ENCODE peak calls at places on chromosomes 1 and 21, in four cellular contexts. One of them, this sample, is unnamed.

GRCh38 chr1:50978144-50978851 is 8.3 kb downstream of the CDKN2C start:
- DNase-seq in mammary epithelial cell: peak
- DNase-seq in AG04450: no peak
- DNase-seq in pancreas: peak
- DNase-seq in this sample: peak

GRCh38 chr1:236860674-236861073 is 65.6 kb downstream of the MTR start:
- DNase-seq in mammary epithelial cell: no peak
- DNase-seq in AG04450: no peak
- DNase-seq in pancreas: no peak
- DNase-seq in this sample: no peak

GRCh38 chr1:205571747-205572146 is 60.1 kb downstream of the ELK4 start:
- DNase-seq in mammary epithelial cell: no peak
- DNase-seq in AG04450: no peak
- DNase-seq in pancreas: no peak
- DNase-seq in this sample: no peak

GRCh38 chr21:40902299-40902698 is 55.3 kb upstream of the DSCAM start:
- DNase-seq in mammary epithelial cell: no peak
- DNase-seq in AG04450: no peak
- DNase-seq in pancreas: peak
- DNase-seq in this sample: no peak

GRCh38 chr1:233295775-233296322 is 324 bp upstream of the PCNX2 start:
- DNase-seq in mammary epithelial cell: no peak
- DNase-seq in AG04450: peak
- DNase-seq in pancreas: no peak
- DNase-seq in this sample: no peak

GRCh38 chr1:57423135-57424131 is at the start of gene DAB1:
- DNase-seq in mammary epithelial cell: peak
- DNase-seq in AG04450: no peak
- DNase-seq in pancreas: no peak
- DNase-seq in this sample: no peak

GRCh38 chr21:33971492-33972013 is 55.9 kb upstream of the ATP5PO start:
- DNase-seq in mammary epithelial cell: peak
- DNase-seq in AG04450: no peak
- DNase-seq in pancreas: no peak
- DNase-seq in this sample: no peak

GRCh38 chr1:206859082-206859491 is 6.3 kb upstream of the IL20 start:
- DNase-seq in mammary epithelial cell: no peak
- DNase-seq in AG04450: no peak
- DNase-seq in pancreas: no peak
- DNase-seq in this sample: no peak

GRCh38 chr21:38847556-38847955 is 41.8 kb downstream of the ETS2 start:
- DNase-seq in mammary epithelial cell: no peak
- DNase-seq in AG04450: no peak
- DNase-seq in pancreas: no peak
- DNase-seq in this sample: no peak

GRCh38 chr1:226946841-226947240 is 6.7 kb downstream of the COQ8A start:
- DNase-seq in mammary epithelial cell: no peak
- DNase-seq in AG04450: no peak
- DNase-seq in pancreas: peak
- DNase-seq in this sample: no peak

GRCh38 chr1:197144570-197145325 is 1.7 kb downstream of the ASPM start:
- DNase-seq in mammary epithelial cell: peak
- DNase-seq in AG04450: no peak
- DNase-seq in pancreas: no peak
- DNase-seq in this sample: no peak

GRCh38 chr1:54653036-54653435 is 11.4 kb downstream of the MROH7 start:
- DNase-seq in mammary epithelial cell: no peak
- DNase-seq in AG04450: no peak
- DNase-seq in pancreas: no peak
- DNase-seq in this sample: no peak

GRCh38 chr1:189787201-189787600 is 690.5 kb downstream of the BRINP3 start:
- DNase-seq in mammary epithelial cell: no peak
- DNase-seq in AG04450: no peak
- DNase-seq in pancreas: no peak
- DNase-seq in this sample: no peak

GRCh38 chr1:2248127-2248826 is 20.2 kb downstream of the SKI start:
- DNase-seq in mammary epithelial cell: no peak
- DNase-seq in AG04450: no peak
- DNase-seq in pancreas: peak
- DNase-seq in this sample: no peak

GRCh38 chr1:233707153-233707905 is 93.4 kb downstream of the KCNK1 start:
- DNase-seq in mammary epithelial cell: peak
- DNase-seq in AG04450: no peak
- DNase-seq in pancreas: peak
- DNase-seq in this sample: no peak

GRCh38 chr1:53561488-53562115 is 102.4 kb downstream of the DMRTB1 start:
- DNase-seq in mammary epithelial cell: no peak
- DNase-seq in AG04450: no peak
- DNase-seq in pancreas: no peak
- DNase-seq in this sample: no peak

DNA sequence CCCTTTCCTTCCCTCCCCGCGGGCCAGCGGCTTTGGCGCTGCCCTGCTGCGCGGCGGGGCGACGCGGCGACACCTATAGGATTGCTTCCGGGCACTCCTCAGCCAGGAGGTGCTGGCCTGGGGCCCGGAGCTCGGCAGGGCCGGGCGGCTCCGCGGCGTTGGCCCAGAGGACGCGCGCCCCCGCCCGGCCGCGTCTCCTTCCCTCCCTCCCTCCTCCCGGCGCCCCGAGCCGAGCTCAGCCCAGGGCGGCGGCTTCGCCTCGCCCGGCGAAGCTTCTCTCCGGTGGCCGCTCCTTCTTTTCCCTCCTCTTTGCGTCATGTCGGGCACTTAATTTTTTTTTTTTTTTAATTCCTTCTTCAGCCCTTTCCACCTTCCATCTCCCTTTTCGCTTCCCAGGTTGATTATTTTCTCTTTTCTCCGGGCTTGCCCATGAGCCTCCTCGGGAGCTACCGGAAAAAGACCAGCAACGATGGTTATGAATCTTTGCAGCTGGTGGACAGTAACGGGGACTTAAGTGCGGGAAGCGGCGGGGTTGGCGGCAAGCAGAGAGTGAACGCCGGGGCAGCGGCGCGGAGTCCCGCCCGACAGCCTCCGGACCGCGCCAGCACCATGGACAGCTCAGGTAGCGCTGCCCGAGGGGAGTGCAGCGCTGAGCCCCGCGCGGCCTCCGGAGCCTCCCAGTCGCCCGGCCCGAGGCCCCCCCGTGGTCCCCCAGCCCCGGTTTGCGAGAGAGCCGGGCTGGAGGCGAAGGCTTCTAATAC is at the start of gene DNAJC6:
- DNase-seq in mammary epithelial cell: peak
- DNase-seq in AG04450: peak
- DNase-seq in pancreas: peak
- DNase-seq in this sample: peak
- TF ChIP-seq CTCF in mammary epithelial cell: no peak
- TF ChIP-seq CTCF in AG04450: no peak
- TF ChIP-seq CTCF in pancreas: no peak
- TF ChIP-seq CTCF in this sample: no peak

DNA sequence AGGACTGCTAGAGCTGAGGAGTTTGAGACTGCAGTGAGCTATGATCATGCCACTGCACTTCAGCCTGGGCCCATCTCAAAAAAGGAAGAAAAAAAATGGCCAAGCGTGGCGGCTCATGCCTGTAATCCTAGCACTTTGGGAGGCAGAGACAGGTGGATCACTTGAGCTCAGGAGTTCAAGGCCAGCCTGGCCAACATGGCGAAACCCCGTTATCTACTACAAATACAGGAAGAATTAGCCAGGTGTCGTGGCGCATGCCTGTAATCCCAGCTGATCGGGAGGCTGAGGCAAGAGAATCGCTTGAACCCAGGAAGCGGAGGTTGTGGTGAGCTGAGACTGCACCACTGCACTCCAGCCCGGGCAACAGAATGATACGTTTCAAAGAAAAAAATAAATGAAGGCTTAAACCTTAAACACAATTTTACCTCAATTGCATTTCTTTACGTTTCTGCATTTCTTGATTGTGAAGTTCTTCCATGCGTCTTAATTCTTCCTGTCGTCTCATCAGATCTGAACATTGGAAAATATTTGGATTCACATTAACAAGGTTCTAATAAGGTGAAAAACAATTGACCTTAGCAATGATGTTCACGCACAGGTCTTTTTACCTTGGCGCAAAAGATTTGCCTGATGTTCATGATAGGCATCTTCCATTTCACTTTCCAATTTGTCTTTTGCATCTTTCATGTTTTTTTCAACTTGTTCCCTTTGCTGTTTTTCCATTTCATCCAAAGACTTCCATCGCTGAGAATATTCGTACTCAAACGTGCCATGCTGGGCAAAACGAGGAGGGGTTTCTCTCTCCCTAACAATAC is 4.2 kb downstream of the SFPQ start:
- DNase-seq in mammary epithelial cell: no peak
- DNase-seq in AG04450: no peak
- DNase-seq in pancreas: peak
- DNase-seq in this sample: no peak
- H3K4me3 ChIP-seq in mammary epithelial cell: no peak
- H3K4me3 ChIP-seq in AG04450: peak
- H3K4me3 ChIP-seq in pancreas: peak
- H3K4me3 ChIP-seq in this sample: peak

DNA sequence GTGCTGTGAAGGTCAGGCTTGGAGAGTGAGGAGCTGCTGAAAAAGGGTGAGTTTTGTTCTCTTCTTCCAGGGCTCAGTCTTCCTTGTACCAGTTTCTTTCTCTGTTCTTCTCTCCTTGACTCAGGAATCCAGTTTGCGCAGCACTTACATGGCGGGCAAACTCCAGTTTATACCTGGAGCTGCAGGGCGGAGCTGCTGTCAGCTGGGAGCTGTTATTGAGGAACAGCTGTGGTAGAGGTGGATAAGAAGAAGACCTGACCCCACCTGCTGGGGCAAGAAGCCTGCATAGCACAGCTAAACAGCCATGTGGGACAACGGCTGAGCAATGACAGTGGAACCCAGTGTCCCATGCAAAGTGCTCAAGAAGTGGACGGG is 46.2 kb downstream of the GALNT2 start:
- DNase-seq in mammary epithelial cell: no peak
- DNase-seq in AG04450: no peak
- DNase-seq in pancreas: no peak
- DNase-seq in this sample: peak
- H3K27ac ChIP-seq in mammary epithelial cell: no peak
- H3K27ac ChIP-seq in AG04450: peak
- H3K27ac ChIP-seq in pancreas: no peak
- H3K27ac ChIP-seq in this sample: peak

GRCh38 chr21:24514081-24514733 is 1093.1 kb downstream of the MRPL39 start:
- DNase-seq in mammary epithelial cell: no peak
- DNase-seq in AG04450: no peak
- DNase-seq in pancreas: no peak
- DNase-seq in this sample: no peak
- TF ChIP-seq CTCF in mammary epithelial cell: peak
- TF ChIP-seq CTCF in AG04450: peak
- TF ChIP-seq CTCF in pancreas: peak
- TF ChIP-seq CTCF in this sample: peak

DNA sequence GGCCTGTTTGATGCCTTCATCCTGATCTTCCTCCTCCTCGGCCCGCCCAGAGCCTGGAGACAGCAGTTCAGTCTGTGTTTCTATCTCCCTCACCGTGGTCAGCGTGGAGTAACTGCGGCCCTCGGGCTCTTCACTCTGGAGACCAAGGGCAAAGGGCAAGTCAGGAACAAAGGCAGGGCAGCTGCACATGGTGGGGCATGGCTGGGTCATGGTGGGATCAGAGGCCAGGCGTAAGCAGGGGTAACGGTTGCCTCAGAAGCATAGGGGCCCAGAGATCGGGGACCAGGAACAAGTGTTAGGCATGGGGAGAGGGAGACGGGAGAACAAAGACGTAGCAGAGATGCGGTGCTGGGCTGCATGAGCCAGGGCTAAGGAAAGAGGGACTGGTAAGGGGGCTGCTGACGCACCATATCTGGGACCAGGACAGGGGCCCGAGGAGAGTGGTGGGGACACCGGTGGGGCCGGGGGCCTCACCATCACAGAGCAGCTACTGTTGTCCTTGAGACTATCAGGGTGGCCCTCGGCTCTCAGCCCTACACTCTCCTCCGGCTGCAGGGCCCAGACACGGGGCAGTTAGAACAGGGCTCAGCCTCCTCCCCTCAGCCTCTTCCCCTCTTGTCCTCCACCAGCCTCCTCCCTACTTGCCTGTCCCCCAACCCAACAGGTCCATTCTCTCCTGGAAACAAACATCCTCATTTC is 3.2 kb upstream of the ARHGAP30 start:
- DNase-seq in mammary epithelial cell: no peak
- DNase-seq in AG04450: no peak
- DNase-seq in pancreas: no peak
- DNase-seq in this sample: no peak
- H3K4me3 ChIP-seq in mammary epithelial cell: peak
- H3K4me3 ChIP-seq in AG04450: no peak
- H3K4me3 ChIP-seq in pancreas: no peak
- H3K4me3 ChIP-seq in this sample: no peak

GRCh38 chr1:211611818-211612217 is 32.9 kb upstream of the SLC30A1 start:
- DNase-seq in mammary epithelial cell: no peak
- DNase-seq in AG04450: no peak
- DNase-seq in pancreas: no peak
- DNase-seq in this sample: no peak
- H3K27ac ChIP-seq in mammary epithelial cell: no peak
- H3K27ac ChIP-seq in AG04450: peak
- H3K27ac ChIP-seq in pancreas: no peak
- H3K27ac ChIP-seq in this sample: no peak

GRCh38 chr1:229410692-229411433 is 23.0 kb downstream of the ACTA1 start:
- DNase-seq in mammary epithelial cell: peak
- DNase-seq in AG04450: no peak
- DNase-seq in pancreas: peak
- DNase-seq in this sample: peak
- TF ChIP-seq CTCF in mammary epithelial cell: no peak
- TF ChIP-seq CTCF in AG04450: no peak
- TF ChIP-seq CTCF in pancreas: no peak
- TF ChIP-seq CTCF in this sample: no peak

GRCh38 chr1:176894450-176894849 is 270.1 kb downstream of the ASTN1 start:
- DNase-seq in mammary epithelial cell: no peak
- DNase-seq in AG04450: no peak
- DNase-seq in pancreas: no peak
- DNase-seq in this sample: no peak

GRCh38 chr1:176893625-176894352 is 270.7 kb downstream of the ASTN1 start:
- DNase-seq in mammary epithelial cell: no peak
- DNase-seq in AG04450: no peak
- DNase-seq in pancreas: no peak
- DNase-seq in this sample: no peak

GRCh38 chr1:176903474-176903873 is 261.0 kb downstream of the ASTN1 start:
- DNase-seq in mammary epithelial cell: peak
- DNase-seq in AG04450: no peak
- DNase-seq in pancreas: no peak
- DNase-seq in this sample: no peak

GRCh38 chr1:176896216-176896615 is 268.3 kb downstream of the ASTN1 start:
- DNase-seq in mammary epithelial cell: no peak
- DNase-seq in AG04450: no peak
- DNase-seq in pancreas: no peak
- DNase-seq in this sample: no peak

GRCh38 chr1:176897350-176898236 is 266.9 kb downstream of the ASTN1 start:
- DNase-seq in mammary epithelial cell: peak
- DNase-seq in AG04450: peak
- DNase-seq in pancreas: peak
- DNase-seq in this sample: peak
- H3K4me3 ChIP-seq in mammary epithelial cell: peak
- H3K4me3 ChIP-seq in AG04450: no peak
- H3K4me3 ChIP-seq in pancreas: no peak
- H3K4me3 ChIP-seq in this sample: peak